ENCODE peak calls at places on chromosomes 7 and 10, in ten cellular contexts. M is mucosa of gallbladder; V is NAMALWA; H is keratinocyte; Y is occipital lobe; K is central memory CD4-positive, alpha-beta T cell; T is NCI-H460; I is EH; P is C1 segment of cervical spinal cord; F is HCEC 1CT. R is an unnamed sample.

GRCh38 chr10:30671011-30671616 is 41.6 kb upstream of the LYZL2 start:
- DNase-seq in P (no peak), V (peak), M (peak), F (peak), I (peak), Y (no peak), K (peak), T (peak), H (peak), R (peak)

GRCh38 chr7:44757311-44757710 is 8.7 kb downstream of the ZMIZ2 start:
- DNase-seq in I (no peak), V (no peak), Y (peak), P (no peak), H (no peak), M (no peak), K (no peak), F (no peak), T (no peak), R (no peak)

GRCh38 chr7:130149575-130150139 is 55.5 kb downstream of the TMEM209 start:
- DNase-seq in T (no peak), Y (no peak), I (no peak), K (no peak), M (no peak), F (no peak), P (no peak), V (peak), H (no peak), R (peak)

GRCh38 chr10:5497948-5498730 is 1.2 kb downstream of the CALML5 start:
- DNase-seq in H (no peak), F (no peak), K (no peak), V (no peak), I (no peak), T (no peak), Y (no peak), M (no peak), P (no peak), R (no peak)

GRCh38 chr10:90447836-90448235 is 410.0 kb downstream of the HTR7 start:
- DNase-seq in T (no peak), I (peak), M (no peak), P (no peak), Y (no peak), F (peak), V (no peak), H (no peak), K (no peak), R (no peak)

GRCh38 chr7:113705439-113705838 is 213.4 kb downstream of the PPP1R3A start:
- DNase-seq in M (no peak), Y (no peak), P (no peak), V (no peak), K (no peak), T (no peak), F (peak), I (no peak), H (no peak), R (no peak)

GRCh38 chr10:114412907-114413386 is 8.6 kb upstream of the AFAP1L2 start:
- DNase-seq in Y (no peak), F (no peak), K (no peak), T (no peak), M (peak), H (no peak), I (peak), V (no peak), P (no peak), R (peak)

GRCh38 chr10:69901623-69902505 is 100.2 kb downstream of the COL13A1 start:
- DNase-seq in V (peak), I (peak), M (peak), P (no peak), F (peak), Y (no peak), T (peak), K (no peak), H (no peak), R (peak)

GRCh38 chr7:94244760-94245159 is 149.9 kb upstream of the COL1A2 start:
- DNase-seq in K (no peak), H (no peak), V (no peak), F (peak), P (no peak), Y (no peak), M (no peak), T (no peak), I (no peak), R (no peak)

GRCh38 chr7:127486654-127487053 is 94.1 kb upstream of the ZNF800 start:
- DNase-seq in P (no peak), I (no peak), T (no peak), V (peak), F (peak), H (no peak), M (no peak), K (no peak), Y (no peak), R (no peak)

GRCh38 chr10:30057421-30057841 is 2.0 kb downstream of the JCAD start:
- DNase-seq in K (no peak), P (no peak), V (no peak), M (no peak), I (peak), T (no peak), H (no peak), F (no peak), Y (no peak), R (no peak)

GRCh38 chr10:99560277-99561126 is 27.8 kb downstream of the NKX2-3 start:
- DNase-seq in M (peak), V (peak), T (peak), P (no peak), H (no peak), Y (no peak), K (peak), F (peak), I (peak), R (peak)

GRCh38 chr7:569071-569855 is 49.6 kb upstream of the PDGFA start:
- DNase-seq in T (no peak), I (no peak), M (no peak), F (no peak), H (no peak), P (no peak), V (no peak), Y (no peak), K (no peak), R (no peak)

GRCh38 chr7:1675673-1676549 is 5.8 kb downstream of the ELFN1 start:
- DNase-seq in P (no peak), I (no peak), K (no peak), V (no peak), H (no peak), Y (no peak), F (no peak), T (no peak), M (no peak), R (no peak)

GRCh38 chr10:47048533-47048905 is 137.3 kb downstream of the PTPN20 start:
- DNase-seq in F (no peak), Y (no peak), V (no peak), H (no peak), P (no peak), T (no peak), M (no peak), K (no peak), I (peak), R (no peak)

GRCh38 chr10:110706690-110707098 is 62.6 kb downstream of the RBM20 start:
- DNase-seq in I (peak), H (no peak), K (no peak), M (no peak), T (no peak), F (peak), V (no peak), Y (no peak), P (no peak), R (no peak)

GRCh38 chr10:112222799-112223198 is 39.2 kb upstream of the GPAM start:
- DNase-seq in T (no peak), V (no peak), Y (no peak), I (no peak), F (no peak), M (no peak), P (no peak), H (no peak), K (no peak), R (no peak)

GRCh38 chr7:66758964-66759628 is 18.6 kb downstream of the RABGEF1 start:
- DNase-seq in H (no peak), T (no peak), K (no peak), Y (no peak), M (no peak), V (no peak), P (no peak), I (no peak), F (no peak), R (peak)

GRCh38 chr7:151990567-151990966 is 34.3 kb downstream of the GALNTL5 start:
- DNase-seq in I (peak), F (peak), H (no peak), T (no peak), V (no peak), Y (no peak), K (no peak), M (no peak), P (no peak), R (peak)

GRCh38 chr10:117444497-117445040 is 69.3 kb upstream of the PDZD8 start:
- DNase-seq in I (no peak), M (no peak), V (no peak), Y (no peak), F (no peak), P (no peak), T (no peak), H (no peak), K (no peak), R (no peak)

GRCh38 chr7:49802600-49802999 is 29.2 kb downstream of the VWC2 start:
- DNase-seq in F (no peak), P (no peak), I (no peak), V (no peak), Y (no peak), H (no peak), M (no peak), K (no peak), T (no peak), R (no peak)

GRCh38 chr7:12777257-12777656 is 89.8 kb downstream of the ARL4A start:
- DNase-seq in M (no peak), K (no peak), T (no peak), H (no peak), F (no peak), Y (no peak), P (no peak), I (no peak), V (no peak), R (no peak)

GRCh38 chr10:3418041-3418760 is 245.6 kb upstream of the PITRM1 start:
- DNase-seq in Y (no peak), I (no peak), K (no peak), F (no peak), H (no peak), T (no peak), M (no peak), V (no peak), P (no peak), R (no peak)

GRCh38 chr10:114258274-114258840 is 19.3 kb downstream of the VWA2 start:
- DNase-seq in F (no peak), V (no peak), T (no peak), H (no peak), M (no peak), P (no peak), K (no peak), Y (no peak), I (no peak), R (no peak)

GRCh38 chr7:115649429-115649828 is 381.1 kb downstream of the TFEC start:
- DNase-seq in F (no peak), H (no peak), K (no peak), I (no peak), T (no peak), V (no peak), P (no peak), M (no peak), Y (no peak), R (no peak)

GRCh38 chr10:49079072-49079471 is 36.2 kb downstream of the VSTM4 start:
- DNase-seq in F (no peak), I (no peak), P (no peak), M (no peak), Y (no peak), H (no peak), V (no peak), K (no peak), T (no peak), R (no peak)

R was measured in KBM-7.